ENCODE peak calls at places on chromosomes 3 and 15, in four cellular contexts. One of them, this sample, is unnamed.

GRCh38 chr3:146896711-146897110 is 291.6 kb upstream of the PLSCR5 start:
- DNase-seq in GM12878: no peak
- DNase-seq in K562: no peak
- DNase-seq in HepG2: no peak
- DNase-seq in this sample: no peak

GRCh38 chr3:193933451-193933850 is 202.5 kb upstream of the HES1 start:
- DNase-seq in GM12878: no peak
- DNase-seq in K562: no peak
- DNase-seq in HepG2: no peak
- DNase-seq in this sample: no peak

GRCh38 chr15:75928680-75929608 is 25.3 kb downstream of the FBXO22 start:
- DNase-seq in GM12878: no peak
- DNase-seq in K562: peak; percentile 37
- DNase-seq in HepG2: peak; percentile 20
- DNase-seq in this sample: peak; percentile 38

GRCh38 chr3:188584162-188584529 is 430.2 kb downstream of the LPP start:
- DNase-seq in GM12878: no peak
- DNase-seq in K562: no peak
- DNase-seq in HepG2: no peak
- DNase-seq in this sample: peak; percentile 45

GRCh38 chr15:62066663-62067447 is at the start of gene C2CD4A:
- DNase-seq in GM12878: no peak
- DNase-seq in K562: no peak
- DNase-seq in HepG2: peak; percentile 88
- DNase-seq in this sample: peak; percentile 72

GRCh38 chr3:157626817-157627216 is 123.6 kb upstream of the VEPH1 start:
- DNase-seq in GM12878: no peak
- DNase-seq in K562: no peak
- DNase-seq in HepG2: no peak
- DNase-seq in this sample: no peak

GRCh38 chr3:69774029-69774428 is 34.8 kb downstream of the MITF start:
- DNase-seq in GM12878: no peak
- DNase-seq in K562: no peak
- DNase-seq in HepG2: no peak
- DNase-seq in this sample: no peak

GRCh38 chr3:142274908-142275307 is 49.5 kb upstream of the GK5 start:
- DNase-seq in GM12878: no peak
- DNase-seq in K562: no peak
- DNase-seq in HepG2: no peak
- DNase-seq in this sample: no peak

GRCh38 chr3:172537521-172538158 is 14.4 kb upstream of the TNFSF10 start:
- DNase-seq in GM12878: no peak
- DNase-seq in K562: no peak
- DNase-seq in HepG2: no peak
- DNase-seq in this sample: no peak

GRCh38 chr15:77104155-77104554 is 33.2 kb upstream of the TSPAN3 start:
- DNase-seq in GM12878: no peak
- DNase-seq in K562: no peak
- DNase-seq in HepG2: no peak
- DNase-seq in this sample: no peak

GRCh38 chr15:96261575-96262034 is 68.9 kb upstream of the NR2F2 start:
- DNase-seq in GM12878: peak; percentile 64
- DNase-seq in K562: peak; percentile 29
- DNase-seq in HepG2: peak; percentile 94
- DNase-seq in this sample: no peak

GRCh38 chr3:179660872-179661271 is 8.0 kb downstream of the USP13 start:
- DNase-seq in GM12878: no peak
- DNase-seq in K562: no peak
- DNase-seq in HepG2: no peak
- DNase-seq in this sample: no peak

GRCh38 chr3:37477275-37477674 is 302.9 kb upstream of the LRRFIP2 start:
- DNase-seq in GM12878: no peak
- DNase-seq in K562: no peak
- DNase-seq in HepG2: no peak
- DNase-seq in this sample: no peak

GRCh38 chr3:37471425-37471824 is 297.0 kb upstream of the LRRFIP2 start:
- DNase-seq in GM12878: no peak
- DNase-seq in K562: no peak
- DNase-seq in HepG2: no peak
- DNase-seq in this sample: no peak

GRCh38 chr3:37475435-37475834 is 301.1 kb upstream of the LRRFIP2 start:
- DNase-seq in GM12878: no peak
- DNase-seq in K562: no peak
- DNase-seq in HepG2: no peak
- DNase-seq in this sample: no peak

GRCh38 chr3:37477713-37478487 is 303.5 kb upstream of the LRRFIP2 start:
- DNase-seq in GM12878: no peak
- DNase-seq in K562: no peak
- DNase-seq in HepG2: no peak
- DNase-seq in this sample: no peak

GRCh38 chr3:37474936-37475335 is 300.6 kb upstream of the LRRFIP2 start:
- DNase-seq in GM12878: no peak
- DNase-seq in K562: no peak
- DNase-seq in HepG2: no peak
- DNase-seq in this sample: no peak
- TF ChIP-seq POLR2AphosphoS2 in GM12878: no peak
- TF ChIP-seq POLR2AphosphoS2 in K562: no peak
- TF ChIP-seq POLR2AphosphoS2 in HepG2: no peak
- TF ChIP-seq POLR2AphosphoS2 in this sample: no peak

GRCh38 chr15:31163769-31164572 is 62.4 kb upstream of the TRPM1 start:
- DNase-seq in GM12878: no peak
- DNase-seq in K562: no peak
- DNase-seq in HepG2: no peak
- DNase-seq in this sample: no peak
- TF ChIP-seq POLR2AphosphoS2 in GM12878: no peak
- TF ChIP-seq POLR2AphosphoS2 in K562: no peak
- TF ChIP-seq POLR2AphosphoS2 in HepG2: no peak
- TF ChIP-seq POLR2AphosphoS2 in this sample: no peak

DNA sequence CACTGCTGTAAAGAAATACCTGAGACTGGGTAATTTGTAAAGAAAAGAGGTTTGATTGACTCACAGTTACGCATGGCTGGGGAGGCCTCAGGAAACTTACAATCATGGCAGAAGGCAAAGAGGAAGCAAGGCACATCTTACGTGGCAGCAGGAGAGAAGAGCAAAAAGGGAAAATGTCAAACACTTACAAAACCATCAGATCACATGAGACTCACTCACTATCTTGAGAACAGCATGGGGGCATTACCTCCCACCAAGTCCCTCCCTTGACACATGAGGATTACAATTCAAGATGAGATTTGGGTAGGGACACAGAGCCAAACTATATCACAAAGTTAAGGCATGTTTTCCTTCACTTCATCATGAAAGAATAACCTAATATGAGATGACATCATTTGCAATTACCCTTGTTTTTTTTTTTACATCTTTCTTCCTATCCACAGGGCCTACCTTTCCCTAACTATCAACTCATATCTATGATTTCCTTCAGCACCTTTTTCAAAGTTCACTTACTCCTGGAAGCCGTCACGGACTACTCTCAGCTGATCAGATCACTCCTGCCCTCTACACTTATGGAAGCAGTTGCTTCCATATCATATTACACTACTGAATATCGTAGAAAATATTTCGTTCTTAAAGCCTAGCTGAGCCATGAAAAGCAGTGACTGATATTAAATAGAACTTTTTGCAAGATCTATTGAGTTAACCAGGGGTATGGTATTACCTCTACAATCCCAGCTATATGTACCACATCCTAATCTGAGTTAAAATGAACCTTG is 25.5 kb upstream of the ATP8B4 start:
- DNase-seq in GM12878: no peak
- DNase-seq in K562: no peak
- DNase-seq in HepG2: no peak
- DNase-seq in this sample: no peak
- TF ChIP-seq POLR2AphosphoS2 in GM12878: no peak
- TF ChIP-seq POLR2AphosphoS2 in K562: no peak
- TF ChIP-seq POLR2AphosphoS2 in HepG2: no peak
- TF ChIP-seq POLR2AphosphoS2 in this sample: no peak

GRCh38 chr15:70528270-70528706 is 235.1 kb downstream of the UACA start:
- DNase-seq in GM12878: peak; percentile 66
- DNase-seq in K562: peak; percentile 20
- DNase-seq in HepG2: peak; percentile 66
- DNase-seq in this sample: no peak
- TF ChIP-seq POLR2AphosphoS2 in GM12878: no peak
- TF ChIP-seq POLR2AphosphoS2 in K562: no peak
- TF ChIP-seq POLR2AphosphoS2 in HepG2: no peak
- TF ChIP-seq POLR2AphosphoS2 in this sample: no peak